ENCODE peak calls at places on chromosomes 16 and 17, in six cellular contexts. T is body of pancreas, J is A549, U is thoracic aorta, L is aorta, M is lung. S is an unnamed sample. For H3K9me3, the result is how much of the 10 kb centered on the place peaks cover.

GRCh38 chr16:17629936-17630335 is 159.2 kb upstream of the XYLT1 start:
- DNase-seq in M (no peak), T (no peak), U (no peak), L (no peak), J (no peak), S (no peak)

GRCh38 chr16:15440852-15441251 is 6.5 kb downstream of the BMERB1 start:
- DNase-seq in L (no peak), T (no peak), J (peak), U (no peak), M (no peak), S (no peak)

GRCh38 chr17:45320931-45321461 is 4.2 kb upstream of the MAP3K14 start:
- DNase-seq in T (no peak), U (no peak), J (peak), L (no peak), M (no peak), S (no peak)

GRCh38 chr17:57873261-57874057 is 23.6 kb upstream of the MRPS23 start:
- DNase-seq in J (no peak), U (no peak), M (no peak), L (no peak), T (no peak), S (no peak)

GRCh38 chr17:81345211-81346089 is 49.8 kb upstream of the BAHCC1 start:
- DNase-seq in L (peak), U (peak), J (peak), T (peak), M (peak), S (peak)

GRCh38 chr17:29048440-29049360 is 5.8 kb downstream of the PIPOX start:
- DNase-seq in L (no peak), J (no peak), T (no peak), M (no peak), U (no peak), S (no peak)

GRCh38 chr16:71524566-71525553 is 1.4 kb upstream of the CHST4 start:
- DNase-seq in T (no peak), M (no peak), J (no peak), L (no peak), U (no peak), S (no peak)

GRCh38 chr17:47400333-47400732 is 76.6 kb downstream of the EFCAB13 start:
- DNase-seq in M (no peak), T (no peak), U (no peak), L (no peak), J (no peak), S (no peak)

GRCh38 chr16:23682181-23682580 is 3.5 kb downstream of the PLK1 start:
- DNase-seq in M (no peak), T (no peak), L (no peak), U (no peak), J (no peak), S (no peak)

GRCh38 chr17:77834170-77835115 is 124.1 kb upstream of the TNRC6C start:
- DNase-seq in L (peak), T (peak), M (peak), J (peak), U (peak), S (peak)

GRCh38 chr17:68539536-68540469 is 27.6 kb downstream of the PRKAR1A start:
- DNase-seq in T (peak), M (peak), J (no peak), L (no peak), U (no peak), S (no peak)

GRCh38 chr17:17587614-17588336 is 3.7 kb downstream of the PEMT start:
- DNase-seq in L (no peak), M (no peak), J (no peak), T (no peak), U (no peak), S (no peak)

GRCh38 chr16:58508671-58509251 is 6.6 kb upstream of the SETD6 start:
- DNase-seq in T (no peak), U (no peak), J (no peak), M (no peak), L (peak), S (no peak)

GRCh38 chr16:83842755-83843507 is 35.2 kb downstream of the HSBP1 start:
- DNase-seq in T (no peak), J (no peak), M (no peak), U (no peak), L (no peak), S (no peak)

GRCh38 chr16:58499615-58500328 is at the start of gene NDRG4:
- DNase-seq in T (peak), L (no peak), M (no peak), U (no peak), J (peak), S (no peak)

GRCh38 chr16:871562-872330 is 71.2 kb upstream of the GNG13 start:
- DNase-seq in U (no peak), M (no peak), L (peak), J (no peak), T (no peak), S (no peak)

GRCh38 chr17:11308550-11308949 is 67.5 kb downstream of the SHISA6 start:
- DNase-seq in L (no peak), J (no peak), M (no peak), U (no peak), T (no peak), S (no peak)

GRCh38 chr17:1868090-1868489 is 38.3 kb downstream of the RPA1 start:
- DNase-seq in U (no peak), L (no peak), J (no peak), M (no peak), T (no peak), S (no peak)

GRCh38 chr17:6930754-6931153 is 65.1 kb upstream of the ALOX12 start:
- DNase-seq in U (no peak), J (no peak), L (no peak), M (no peak), T (no peak), S (no peak)

GRCh38 chr17:55414983-55415382 is 6.7 kb downstream of the MMD start:
- DNase-seq in U (no peak), T (no peak), L (no peak), J (no peak), M (no peak), S (no peak)

GRCh38 chr16:70680495-70681381 is 5.1 kb downstream of the MTSS2 start:
- DNase-seq in T (no peak), L (peak), M (no peak), J (no peak), U (no peak), S (no peak)

GRCh38 chr17:2138768-2139167 is 83.9 kb downstream of the HIC1 start:
- DNase-seq in M (no peak), U (no peak), L (no peak), T (no peak), J (no peak), S (no peak)

GRCh38 chr17:77929180-77929564 is 29.3 kb upstream of the TNRC6C start:
- DNase-seq in U (no peak), M (no peak), T (no peak), J (no peak), L (no peak), S (no peak)

GRCh38 chr17:78781339-78782304 is at the start of gene CYTH1:
- DNase-seq in U (no peak), T (peak), L (peak), M (peak), J (no peak), S (no peak)

GRCh38 chr17:68319420-68320162 is 28.3 kb downstream of the ARSG start:
- DNase-seq in T (peak), L (no peak), U (no peak), M (no peak), J (no peak), S (no peak)

GRCh38 chr17:45783593-45784292 is 377 bp upstream of the CRHR1 start:
- DNase-seq in U (no peak), J (peak), T (no peak), M (no peak), L (peak), S (no peak)

GRCh38 chr17:65595071-65595655 is 33.7 kb upstream of the AXIN2 start:
- DNase-seq in U (no peak), L (no peak), J (peak), T (no peak), M (no peak), S (no peak)

GRCh38 chr16:10656618-10657017 is 38.1 kb downstream of the TEKT5 start:
- DNase-seq in T (no peak), J (no peak), U (no peak), L (no peak), M (no peak), S (no peak)

DNA sequence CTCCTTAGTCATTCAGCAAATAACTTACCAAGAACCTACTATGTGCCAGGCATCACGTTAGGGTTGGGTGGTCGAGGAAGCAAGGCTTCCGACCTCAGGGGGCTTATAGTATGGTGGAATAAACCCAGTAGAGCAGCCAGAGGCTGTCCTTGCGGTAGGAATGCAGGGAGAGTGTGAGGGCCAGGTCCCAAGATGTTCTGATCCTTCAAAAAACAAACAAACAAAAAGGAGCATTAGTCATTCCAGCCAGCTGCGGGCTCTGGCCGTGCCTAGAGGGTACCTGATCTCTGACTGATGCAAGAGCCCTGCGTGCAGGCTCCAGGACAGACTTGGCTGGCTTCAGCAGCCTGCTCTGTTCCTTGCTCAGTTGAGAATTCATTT is 18.2 kb downstream of the CYB5D2 start:
- DNase-seq in J (peak), T (no peak), L (no peak), U (peak), M (peak), S (no peak)
- H3K9me3 ChIP-seq in J (under half), T (under half), L (under half), U (under half), M (under half), S (under half)

GRCh38 chr17:42853597-42853967 is 2.6 kb downstream of the AOC3 start:
- DNase-seq in L (no peak), M (no peak), U (no peak), T (no peak), J (no peak), S (no peak)
- H3K4me3 ChIP-seq in L (peak), M (peak), U (peak), T (no peak), J (no peak), S (peak)

DNA sequence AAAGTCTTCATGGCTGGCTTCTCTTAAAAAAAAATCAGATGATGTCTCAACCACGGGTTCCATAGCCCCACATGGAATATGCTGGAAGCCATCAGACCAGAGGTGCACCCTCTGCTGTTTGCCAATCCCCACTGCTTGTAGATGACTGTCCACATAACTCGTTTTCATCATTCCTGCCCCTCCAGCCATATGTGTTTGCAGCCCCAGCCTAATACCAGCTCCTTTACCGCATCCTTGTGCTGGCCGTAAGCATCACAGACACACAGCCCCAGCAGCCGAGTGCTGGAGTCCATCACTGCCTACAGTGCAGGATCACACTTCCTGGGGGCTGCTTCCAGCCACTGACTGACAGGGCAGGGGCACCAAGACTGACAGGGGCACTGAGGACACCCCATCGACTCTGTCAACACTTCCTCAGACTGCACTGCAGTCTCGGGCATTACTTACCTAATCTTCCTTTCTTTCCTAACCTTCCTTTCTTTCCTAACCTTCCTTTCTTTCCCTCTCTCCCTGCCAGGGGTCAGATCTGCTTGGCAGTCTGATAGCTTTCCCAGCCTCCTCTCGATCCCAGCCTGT is 5.0 kb downstream of the RCVRN start:
- DNase-seq in J (no peak), T (peak), L (no peak), M (no peak), U (no peak), S (no peak)
- H3K9me3 ChIP-seq in J (under half), T (under half), L (under half), M (under half), U (under half), S (under half)

GRCh38 chr17:43950554-43950953 is 3.2 kb downstream of the PYY start:
- DNase-seq in T (no peak), J (no peak), U (no peak), M (no peak), L (no peak), S (no peak)

GRCh38 chr17:43951750-43952149 is 2.0 kb downstream of the PYY start:
- DNase-seq in T (no peak), M (no peak), U (no peak), L (no peak), J (no peak), S (no peak)

GRCh38 chr17:43952351-43952723 is 1.4 kb downstream of the PYY start:
- DNase-seq in M (no peak), J (no peak), L (no peak), U (no peak), T (no peak), S (no peak)

GRCh38 chr17:43953746-43954145 is at the start of gene PYY:
- DNase-seq in J (no peak), T (no peak), M (no peak), U (no peak), L (no peak), S (no peak)

DNA sequence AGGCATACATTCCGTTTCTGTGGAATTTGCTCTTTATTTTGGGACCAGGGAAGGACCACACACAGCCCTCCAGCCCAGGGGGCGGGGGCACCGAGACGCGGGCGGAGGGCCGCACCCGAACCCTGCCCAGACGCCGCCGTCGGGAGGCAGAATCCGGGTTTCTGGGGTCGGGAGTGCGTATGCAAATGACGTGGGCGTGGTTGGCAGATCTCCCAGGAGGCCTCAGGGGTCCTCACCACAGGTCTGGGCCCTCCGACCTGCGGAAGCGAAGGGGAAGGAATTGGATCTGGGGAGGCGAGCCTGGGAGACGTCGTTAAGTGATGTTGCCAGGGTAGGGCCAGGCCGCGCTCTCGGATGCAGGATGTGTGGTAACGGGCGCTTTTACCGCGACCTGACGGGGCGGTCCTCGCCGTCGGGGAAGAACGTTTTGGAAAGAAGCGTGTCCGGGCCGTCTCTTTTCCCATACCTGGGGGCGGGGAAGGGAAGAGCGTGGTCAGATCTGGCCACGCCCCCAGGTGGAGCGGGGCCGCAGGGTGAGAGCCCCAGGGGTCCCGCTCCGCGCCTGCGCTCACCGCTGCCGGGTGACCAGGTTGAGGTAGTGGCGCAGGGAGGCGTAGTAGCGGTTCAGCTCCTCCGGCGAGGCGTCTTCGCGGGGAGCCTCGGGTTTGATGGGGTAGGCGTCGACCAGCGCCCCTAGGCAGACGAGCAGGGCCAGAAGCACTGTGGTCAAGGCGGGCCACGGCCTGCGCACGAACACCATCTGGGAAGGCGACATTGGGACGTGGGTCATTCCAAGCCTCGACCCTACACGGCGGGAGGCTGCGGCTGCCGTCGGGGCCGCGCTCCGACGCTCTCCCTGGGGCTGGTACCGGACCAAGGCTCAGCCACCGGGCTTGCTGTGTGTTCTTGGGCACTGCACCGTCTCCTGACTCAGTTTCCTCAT is 745 bp downstream of the PYY start:
- DNase-seq in L (no peak), J (no peak), U (no peak), T (no peak), M (no peak), S (no peak)
- H3K4me3 ChIP-seq in L (no peak), J (peak), U (peak), T (no peak), M (no peak), S (peak)

GRCh38 chr17:53649201-53649600 is 173.5 kb upstream of the KIF2B start:
- DNase-seq in L (no peak), J (no peak), M (no peak), T (no peak), U (no peak), S (no peak)

GRCh38 chr17:53646835-53647234 is 175.9 kb upstream of the KIF2B start:
- DNase-seq in L (no peak), J (no peak), T (no peak), U (no peak), M (no peak), S (no peak)
- H3K9me3 ChIP-seq in L (under half), J (under half), T (under half), U (under half), M (under half), S (under half)

DNA sequence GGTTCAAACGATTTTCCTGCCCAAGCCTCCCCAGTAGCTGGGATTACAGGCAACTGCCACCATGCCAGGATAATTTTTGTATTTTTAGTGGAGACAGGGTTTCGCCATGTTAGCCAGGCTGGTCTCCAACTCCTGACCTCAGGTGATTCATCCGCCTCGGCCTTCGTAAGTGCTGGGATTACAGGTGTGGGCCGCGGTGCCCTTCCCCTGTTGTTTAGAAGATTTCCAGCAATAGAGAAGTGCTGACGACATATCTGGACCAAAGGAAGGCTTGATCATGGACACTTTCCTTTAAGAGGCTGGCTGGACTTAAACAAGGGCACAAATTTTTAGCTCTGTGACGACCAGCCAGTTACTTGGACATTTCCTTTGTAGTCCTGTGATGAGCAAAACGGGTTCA is 1.3 kb upstream of the MT1M start:
- DNase-seq in J (no peak), U (no peak), T (no peak), M (no peak), L (no peak), S (no peak)
- H3K4me3 ChIP-seq in J (no peak), U (no peak), T (no peak), M (no peak), L (no peak), S (no peak)

GRCh38 chr16:59545666-59546065 is 811.5 kb upstream of the GOT2 start:
- DNase-seq in T (no peak), L (no peak), U (no peak), J (no peak), M (no peak), S (no peak)
- H3K9me3 ChIP-seq in T (under half), L (under half), U (under half), J (under half), M (under half), S (under half)

GRCh38 chr17:31489295-31490018 is 98.0 kb downstream of the RAB11FIP4 start:
- DNase-seq in U (no peak), T (peak), L (no peak), M (peak), J (no peak), S (no peak)
- H3K4me3 ChIP-seq in U (no peak), T (no peak), L (no peak), M (no peak), J (no peak), S (no peak)